ENCODE peak calls at places on chromosomes 11 and 22, in seven cellular contexts. I is EH; S is activated CD4-positive, CD25-positive, alpha-beta regulatory T cell treated with anti-CD3 and anti-CD28 coated beads, Interleukin-2, amount 50 U/mL, for 72 hours; W is HFF-Myc; R is endothelial cell; U is A549; Z is astrocyte of the cerebellum. E is an unnamed sample.

GRCh38 chr11:19951558-19952083 is 208.7 kb downstream of the DBX1 start:
- DNase-seq in I (peak; percentile 68), S (no peak), W (no peak), R (peak; percentile 27), U (peak; percentile 64), Z (no peak), E (peak; percentile 58)

GRCh38 chr11:72864692-72865655 is 50.8 kb downstream of the ATG16L2 start:
- DNase-seq in I (peak; percentile 90), S (no peak), W (no peak), R (no peak), U (no peak), Z (no peak), E (peak; percentile 52)

GRCh38 chr22:38243007-38243775 is 29.6 kb downstream of the TMEM184B start:
- DNase-seq in I (peak; percentile 51), S (no peak), W (no peak), R (no peak), U (peak; percentile 57), Z (no peak), E (peak; percentile 35)

GRCh38 chr11:134207538-134208239 is 16.1 kb downstream of the NCAPD3 start:
- DNase-seq in I (peak; percentile 36), S (peak; percentile 67), W (no peak), R (peak; percentile 68), U (peak; percentile 25), Z (no peak), E (no peak)

GRCh38 chr22:29226246-29226981 is 20.7 kb downstream of the EMID1 start:
- DNase-seq in I (no peak), S (no peak), W (no peak), R (no peak), U (no peak), Z (no peak), E (no peak)

GRCh38 chr22:37312549-37313183 is 30.4 kb downstream of the CYTH4 start:
- DNase-seq in I (no peak), S (no peak), W (no peak), R (no peak), U (no peak), Z (no peak), E (no peak)

GRCh38 chr11:36391062-36391461 is 95.0 kb downstream of the PRR5L start:
- DNase-seq in I (no peak), S (no peak), W (no peak), R (no peak), U (no peak), Z (no peak), E (no peak)

GRCh38 chr11:60334005-60334620 is 7.1 kb downstream of the MS4A6E start:
- DNase-seq in I (peak; percentile 13), S (peak; percentile 66), W (peak; percentile 2), R (peak; percentile 80), U (peak; percentile 67), Z (no peak), E (peak; percentile 49)

GRCh38 chr11:65060913-65061408 is 2.6 kb upstream of the NAALADL1 start:
- DNase-seq in I (peak; percentile 43), S (no peak), W (no peak), R (peak; percentile 41), U (peak; percentile 47), Z (no peak), E (no peak)

GRCh38 chr22:27273386-27273785 is 528.2 kb downstream of the MN1 start:
- DNase-seq in I (no peak), S (no peak), W (no peak), R (no peak), U (no peak), Z (no peak), E (no peak)

GRCh38 chr11:82043316-82043715 is 690.3 kb downstream of the FAM181B start:
- DNase-seq in I (no peak), S (no peak), W (no peak), R (no peak), U (no peak), Z (peak; percentile 46), E (no peak)

GRCh38 chr11:91981995-91982394 is 242.6 kb upstream of the FAT3 start:
- DNase-seq in I (peak; percentile 100), S (no peak), W (peak; percentile 80), R (no peak), U (peak; percentile 80), Z (peak; percentile 99), E (peak; percentile 84)

GRCh38 chr22:23684561-23685031 is 6.2 kb upstream of the RGL4 start:
- DNase-seq in I (no peak), S (no peak), W (no peak), R (no peak), U (no peak), Z (no peak), E (no peak)

GRCh38 chr11:135074397-135074998 is 662.5 kb upstream of the B3GAT1 start:
- DNase-seq in I (no peak), S (no peak), W (no peak), R (no peak), U (no peak), Z (no peak), E (peak; percentile 0)

GRCh38 chr11:118046964-118047700 is 29.7 kb upstream of the TMPRSS4 start:
- DNase-seq in I (no peak), S (no peak), W (no peak), R (no peak), U (no peak), Z (no peak), E (no peak)

GRCh38 chr11:119094816-119095065 is 6.9 kb downstream of the DPAGT1 start:
- DNase-seq in I (peak; percentile 88), S (peak; percentile 72), W (no peak), R (peak; percentile 83), U (no peak), Z (peak; percentile 40), E (peak; percentile 26)

GRCh38 chr11:79458712-79459111 is 17.9 kb upstream of the TENM4 start:
- DNase-seq in I (no peak), S (no peak), W (no peak), R (no peak), U (no peak), Z (no peak), E (no peak)

GRCh38 chr11:8913961-8914660 is 3.1 kb downstream of the AKIP1 start:
- DNase-seq in I (peak; percentile 47), S (no peak), W (no peak), R (peak; percentile 60), U (peak; percentile 29), Z (no peak), E (peak; percentile 56)

GRCh38 chr11:15885913-15886698 is 470.2 kb downstream of the SOX6 start:
- DNase-seq in I (no peak), S (no peak), W (no peak), R (no peak), U (no peak), Z (no peak), E (no peak)

GRCh38 chr22:20456722-20457076 is 19.1 kb upstream of the SCARF2 start:
- DNase-seq in I (no peak), S (no peak), W (no peak), R (no peak), U (no peak), Z (no peak), E (no peak)

GRCh38 chr11:416757-417621 is 2.2 kb upstream of the SIGIRR start:
- DNase-seq in I (peak; percentile 47), S (peak; percentile 59), W (no peak), R (no peak), U (no peak), Z (no peak), E (no peak)

GRCh38 chr11:3950996-3951662 is 95.7 kb downstream of the STIM1 start:
- DNase-seq in I (peak; percentile 91), S (no peak), W (no peak), R (no peak), U (peak; percentile 19), Z (peak; percentile 73), E (no peak)

GRCh38 chr11:88179141-88179540 is 3.9 kb upstream of the RAB38 start:
- DNase-seq in I (peak; percentile 59), S (no peak), W (no peak), R (no peak), U (no peak), Z (peak; percentile 50), E (peak; percentile 24)

GRCh38 chr11:3626250-3626960 is 15.4 kb downstream of the ART5 start:
- DNase-seq in I (no peak), S (no peak), W (no peak), R (no peak), U (no peak), Z (no peak), E (peak; percentile 37)